ENCODE peak calls at places on chromosomes 4 and X, in nine cellular contexts. A, N, Z, E, W, O, V, B and L are unnamed samples.

GRCh38 chr4:102301167-102301566 is 44.1 kb downstream of the SLC39A8 start:
- DNase-seq in A (no peak), N (no peak), Z (no peak), E (no peak), W (no peak), O (no peak), V (no peak), B (no peak), L (no peak)

GRCh38 chr4:67697860-67698655 is 2.9 kb downstream of the UBA6 start:
- DNase-seq in A (no peak), N (no peak), Z (no peak), E (no peak), W (no peak), O (no peak), V (no peak), B (no peak), L (no peak)

GRCh38 chr4:156495836-156496235 is 475.8 kb downstream of the PDGFC start:
- DNase-seq in A (no peak), N (no peak), Z (no peak), E (no peak), W (no peak), O (no peak), V (no peak), B (no peak), L (no peak)

GRCh38 chr4:71270901-71271300 is 67.9 kb upstream of the SLC4A4 start:
- DNase-seq in A (peak; percentile 35), N (no peak), Z (no peak), E (no peak), W (no peak), O (no peak), V (peak; percentile 38), B (peak; percentile 63), L (no peak)

GRCh38 chr4:16026155-16026761 is 57.6 kb downstream of the PROM1 start:
- DNase-seq in A (peak; percentile 38), N (no peak), Z (no peak), E (peak; percentile 70), W (no peak), O (no peak), V (no peak), B (peak; percentile 24), L (no peak)

GRCh38 chr4:168528131-168528949 is 31.5 kb downstream of the PALLD start:
- DNase-seq in A (no peak), N (no peak), Z (no peak), E (no peak), W (no peak), O (no peak), V (no peak), B (no peak), L (no peak)

GRCh38 chrX:77434949-77435348 is 12.2 kb upstream of the FGF16 start:
- DNase-seq in A (no peak), N (no peak), Z (no peak), E (no peak), W (no peak), O (no peak), V (no peak), B (no peak), L (no peak)

GRCh38 chr4:2066011-2066551 is 7.0 kb downstream of the NAT8L start:
- DNase-seq in A (no peak), N (no peak), Z (no peak), E (no peak), W (no peak), O (no peak), V (no peak), B (no peak), L (no peak)

GRCh38 chrX:69387559-69388487 is 116.3 kb upstream of the NALF2 start:
- DNase-seq in A (peak; percentile 83), N (peak; percentile 14), Z (peak; percentile 58), E (peak; percentile 27), W (peak; percentile 32), O (peak; percentile 18), V (peak; percentile 88), B (peak; percentile 66), L (peak; percentile 24)

DNA sequence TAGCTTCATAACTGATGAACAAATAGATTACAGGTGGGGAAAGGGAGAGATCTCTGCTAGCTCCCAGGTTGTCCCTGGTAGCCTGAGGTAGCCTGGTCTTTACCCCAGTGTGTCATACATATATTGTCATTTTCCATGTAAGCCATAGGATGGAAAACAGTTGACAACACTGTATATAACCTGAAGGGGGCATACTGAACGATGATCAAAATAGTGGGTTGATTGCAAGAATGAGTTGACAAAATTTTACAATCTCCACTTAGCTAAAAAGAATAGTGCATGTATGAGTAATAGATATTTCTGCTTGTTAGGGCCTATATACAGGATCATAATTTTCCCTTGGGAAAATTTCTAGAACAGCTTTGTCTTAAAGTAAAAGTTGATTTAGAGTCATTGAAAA is 304.1 kb upstream of the HAND2 start:
- DNase-seq in A (no peak), N (no peak), Z (no peak), E (no peak), W (no peak), O (no peak), V (no peak), B (no peak), L (no peak)
- TF ChIP-seq CTCF in A (no peak), N (no peak), Z (no peak), E (no peak), W (no peak), O (no peak), V (peak; percentile 40), B (no peak), L (peak; percentile 4)

DNA sequence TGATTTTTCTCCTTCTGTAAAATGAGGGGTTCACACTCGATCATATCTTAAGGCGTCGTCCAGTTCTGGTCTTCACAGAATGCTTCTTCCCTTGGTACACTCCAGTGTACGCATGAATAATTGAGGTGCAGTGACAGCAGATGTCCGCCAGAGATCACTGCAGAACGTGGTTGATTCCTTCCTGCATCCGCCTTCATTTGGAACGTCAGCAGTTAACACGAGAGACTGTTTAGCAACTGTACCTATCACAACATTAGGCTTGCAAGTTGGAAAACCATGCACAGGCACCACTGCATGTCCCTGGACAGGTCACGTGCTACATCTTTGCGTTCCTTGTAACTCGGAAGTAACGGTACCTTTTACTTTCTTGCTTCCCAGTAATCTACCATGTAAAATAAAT is 66.0 kb upstream of the GEMIN8 start:
- DNase-seq in A (peak; percentile 36), N (peak; percentile 22), Z (peak; percentile 10), E (peak; percentile 11), W (peak; percentile 41), O (peak; percentile 46), V (peak; percentile 50), B (peak; percentile 33), L (no peak)
- TF ChIP-seq CTCF in A (peak; percentile 66), N (peak; percentile 76), Z (peak; percentile 67), E (peak; percentile 67), W (peak; percentile 22), O (peak; percentile 70), V (peak; percentile 74), B (peak; percentile 53), L (peak; percentile 64)

DNA sequence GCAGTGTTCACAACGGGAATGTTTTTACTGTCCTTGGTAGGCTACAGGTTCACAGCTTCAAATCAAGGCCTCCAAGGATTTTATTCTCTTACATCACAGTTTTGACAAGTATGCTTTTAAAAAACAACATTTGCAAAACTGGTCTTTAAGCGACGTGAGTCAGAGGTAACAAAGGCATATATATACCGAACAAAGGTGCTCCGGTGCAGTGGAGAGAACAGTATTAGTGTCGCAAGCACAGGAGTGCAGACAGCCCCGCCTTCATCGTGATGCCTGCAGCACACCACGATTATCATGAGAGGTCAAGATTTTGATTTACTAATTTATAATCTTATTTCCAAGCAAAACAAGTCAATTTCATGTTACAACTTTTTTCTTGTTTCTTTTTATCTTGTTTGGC is 90.8 kb downstream of the GATB start:
- DNase-seq in A (no peak), N (no peak), Z (no peak), E (no peak), W (no peak), O (no peak), V (no peak), B (no peak), L (no peak)
- TF ChIP-seq CTCF in A (no peak), N (no peak), Z (no peak), E (no peak), W (no peak), O (no peak), V (no peak), B (no peak), L (no peak)

GRCh38 chrX:104565791-104566687 is at the start of gene IL1RAPL2:
- DNase-seq in A (peak; percentile 68), N (no peak), Z (peak; percentile 53), E (no peak), W (no peak), O (peak; percentile 24), V (peak; percentile 75), B (peak; percentile 68), L (no peak)
- TF ChIP-seq CTCF in A (peak; percentile 55), N (peak; percentile 7), Z (peak; percentile 72), E (no peak), W (no peak), O (no peak), V (peak; percentile 72), B (peak; percentile 68), L (peak; percentile 15)